ENCODE peak calls at places on chromosome 11, in nine cellular contexts. N is colonic mucosa; X is suprapubic skin; W is A549; O is cardiac muscle cell; D is IMR-90; V is CD8-positive, alpha-beta T cell; P is left ventricle myocardium inferior; K is DND-41. G is an unnamed sample. For H3K9me3, the result is how much of the 10 kb centered on the place peaks cover.

GRCh38 chr11:47336595-47336994 is 15.9 kb downstream of the MYBPC3 start:
- DNase-seq in X (no peak), O (no peak), V (no peak), K (no peak), N (no peak), W (no peak), D (no peak), P (no peak), G (no peak)

GRCh38 chr11:128222245-128222959 is 365.0 kb downstream of the ETS1 start:
- DNase-seq in O (no peak), V (no peak), K (no peak), X (no peak), W (no peak), D (peak), N (no peak), P (no peak), G (no peak)

GRCh38 chr11:118628861-118629549 is 21.6 kb downstream of the PHLDB1 start:
- DNase-seq in P (no peak), X (no peak), N (no peak), O (no peak), K (no peak), D (no peak), W (no peak), V (no peak), G (no peak)

GRCh38 chr11:62148271-62148980 is 24.6 kb downstream of the INCENP start:
- DNase-seq in D (no peak), W (no peak), N (no peak), V (no peak), O (no peak), P (no peak), K (no peak), X (no peak), G (no peak)

GRCh38 chr11:61919841-61920631 is 2.7 kb upstream of the RAB3IL1 start:
- DNase-seq in P (peak), V (no peak), W (peak), X (peak), K (no peak), N (no peak), O (no peak), D (no peak), G (no peak)

GRCh38 chr11:62725686-62726085 is 1.6 kb downstream of the HNRNPUL2 start:
- DNase-seq in P (no peak), O (no peak), X (no peak), D (no peak), N (peak), W (no peak), V (no peak), K (no peak), G (no peak)

GRCh38 chr11:75765116-75765515 is 3.5 kb upstream of the DGAT2 start:
- DNase-seq in D (no peak), X (no peak), O (no peak), K (no peak), P (no peak), N (no peak), W (no peak), V (no peak), G (no peak)

GRCh38 chr11:68968306-68969255 is 12.2 kb downstream of the MRGPRD start:
- DNase-seq in P (no peak), W (no peak), K (no peak), V (no peak), O (no peak), X (peak), D (no peak), N (no peak), G (no peak)

GRCh38 chr11:63710476-63711217 is 29.3 kb downstream of the RTN3 start:
- DNase-seq in X (no peak), D (peak), P (no peak), K (no peak), N (peak), O (peak), W (no peak), V (no peak), G (no peak)

GRCh38 chr11:29135504-29135903 is 881.3 kb downstream of the KCNA4 start:
- DNase-seq in W (no peak), P (no peak), D (peak), X (no peak), V (no peak), O (no peak), N (no peak), K (no peak), G (no peak)

GRCh38 chr11:772429-773390 is 4.6 kb downstream of the GATD1 start:
- DNase-seq in N (no peak), O (no peak), V (no peak), P (no peak), K (no peak), X (no peak), D (no peak), W (no peak), G (no peak)
- H3K27ac ChIP-seq in N (no peak), O (no peak), V (no peak), P (no peak), K (no peak), X (peak), D (no peak), W (peak), G (no peak)

DNA sequence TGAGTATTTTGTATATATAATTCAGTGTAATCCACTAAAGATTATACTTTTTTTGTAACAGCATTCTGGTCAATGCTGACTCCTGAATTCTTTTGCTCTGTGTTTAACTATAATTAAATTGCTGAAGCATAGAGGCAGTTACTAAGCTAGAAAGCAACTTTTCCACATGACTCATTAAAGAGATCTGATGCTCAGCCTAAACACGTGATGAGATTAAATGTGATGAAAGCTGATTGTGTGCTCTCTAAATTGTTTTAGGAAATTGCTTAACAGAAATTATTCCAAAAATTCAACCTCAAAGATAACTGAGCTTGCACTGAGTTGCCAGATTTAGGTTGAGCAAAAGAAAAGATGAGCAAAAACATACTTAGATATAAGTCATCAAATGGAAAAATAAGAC is 1033.6 kb downstream of the FAM181B start:
- DNase-seq in D (no peak), W (no peak), K (no peak), O (no peak), X (no peak), N (no peak), V (no peak), P (no peak), G (no peak)
- H3K9me3 ChIP-seq in D (under half), W (under half), K (under half), O (under half), X (under half), N (under half), V (under half), P (half or more), G (under half)

GRCh38 chr11:57547854-57548377 is 10.5 kb downstream of the SMTNL1 start:
- DNase-seq in V (no peak), P (no peak), N (no peak), O (no peak), W (no peak), K (no peak), X (no peak), D (no peak), G (no peak)

GRCh38 chr11:57544566-57544965 is 7.2 kb downstream of the SMTNL1 start:
- DNase-seq in D (no peak), N (no peak), W (no peak), O (no peak), P (no peak), K (no peak), V (no peak), X (no peak), G (no peak)

GRCh38 chr11:57546451-57546850 is 9.1 kb downstream of the SMTNL1 start:
- DNase-seq in O (no peak), V (no peak), P (no peak), D (no peak), W (no peak), X (no peak), N (no peak), K (no peak), G (no peak)

GRCh38 chr11:57545883-57546282 is 8.5 kb downstream of the SMTNL1 start:
- DNase-seq in X (no peak), D (no peak), P (no peak), V (no peak), K (no peak), W (no peak), N (no peak), O (no peak), G (no peak)

GRCh38 chr11:57546869-57547518 is 9.6 kb downstream of the SMTNL1 start:
- DNase-seq in O (no peak), K (no peak), D (peak), N (no peak), W (peak), P (no peak), V (no peak), X (no peak), G (no peak)
- H3K27ac ChIP-seq in O (peak), K (no peak), D (no peak), N (no peak), W (no peak), P (no peak), V (no peak), X (no peak), G (peak)

DNA sequence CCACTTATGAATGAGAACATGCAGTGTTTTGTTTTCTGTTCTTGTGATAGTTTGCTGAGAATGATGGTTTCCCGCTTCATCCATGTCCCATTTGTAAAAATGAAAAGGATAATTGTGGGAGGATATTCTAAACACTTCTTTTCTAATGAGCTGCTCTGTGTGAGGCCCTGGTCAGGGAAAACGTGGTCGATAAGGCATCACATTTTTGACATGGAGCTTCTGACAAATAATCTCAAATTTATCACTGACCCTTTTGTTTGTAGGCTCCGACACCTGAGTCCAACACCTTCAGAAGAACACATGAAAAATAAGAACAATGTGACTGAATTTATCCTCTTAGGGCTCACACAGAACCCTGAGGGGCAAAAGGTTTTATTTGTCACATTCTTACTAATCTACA is at the start of gene OR4A15:
- DNase-seq in O (no peak), D (no peak), K (no peak), W (no peak), N (no peak), P (no peak), X (no peak), V (no peak), G (no peak)
- H3K9me3 ChIP-seq in O (under half), D (under half), K (under half), W (under half), N (under half), P (under half), X (under half), V (under half), G (under half)